ENCODE peak calls at places on chromosomes 6 and 20, in ten cellular contexts. J, I, G, B, D, K, N, W, U and R are unnamed samples.
A peak's percentile ranks its signal among the peaks of the same experiment; 100 is the strongest.

GRCh38 chr6:125953502-125953875 is 3.1 kb upstream of the HINT3 start:
- DNase-seq in J (no peak), I (no peak), G (no peak), B (no peak), D (no peak), K (no peak), N (peak; percentile 74), W (no peak), U (no peak), R (no peak)

GRCh38 chr6:136550330-136551071 is at the start of gene MAP7:
- DNase-seq in J (peak; percentile 95), I (no peak), G (peak; percentile 44), B (no peak), D (peak; percentile 94), K (peak; percentile 70), N (no peak), W (peak; percentile 86), U (peak; percentile 21), R (peak; percentile 34)

GRCh38 chr6:147504848-147505247 is 3.6 kb upstream of the SAMD5 start:
- DNase-seq in J (no peak), I (no peak), G (no peak), B (no peak), D (no peak), K (no peak), N (no peak), W (no peak), U (no peak), R (no peak)

GRCh38 chr6:33428219-33428890 is 8.5 kb downstream of the SYNGAP1 start:
- DNase-seq in J (no peak), I (peak; percentile 35), G (no peak), B (no peak), D (no peak), K (peak; percentile 52), N (peak; percentile 79), W (no peak), U (peak; percentile 34), R (peak; percentile 44)

GRCh38 chr20:31908424-31908823 is 38.0 kb downstream of the TTLL9 start:
- DNase-seq in J (no peak), I (no peak), G (no peak), B (no peak), D (no peak), K (no peak), N (no peak), W (no peak), U (no peak), R (peak; percentile 41)

GRCh38 chr20:35491823-35492222 is 36.4 kb downstream of the CEP250 start:
- DNase-seq in J (no peak), I (no peak), G (no peak), B (no peak), D (no peak), K (no peak), N (no peak), W (no peak), U (no peak), R (no peak)

GRCh38 chr20:12177657-12178293 is 260.1 kb downstream of the BTBD3 start:
- DNase-seq in J (no peak), I (no peak), G (no peak), B (no peak), D (no peak), K (no peak), N (peak; percentile 13), W (no peak), U (no peak), R (peak; percentile 15)

GRCh38 chr6:10733863-10734262 is 11.0 kb downstream of the TMEM14C start:
- DNase-seq in J (no peak), I (no peak), G (no peak), B (no peak), D (no peak), K (no peak), N (no peak), W (no peak), U (no peak), R (no peak)

GRCh38 chr20:56174416-56174815 is 74.1 kb upstream of the MC3R start:
- DNase-seq in J (no peak), I (no peak), G (no peak), B (no peak), D (no peak), K (no peak), N (peak; percentile 18), W (no peak), U (no peak), R (no peak)

GRCh38 chr20:56175884-56176283 is 72.6 kb upstream of the MC3R start:
- DNase-seq in J (no peak), I (no peak), G (no peak), B (no peak), D (no peak), K (no peak), N (no peak), W (no peak), U (no peak), R (no peak)

GRCh38 chr20:56181593-56181992 is 66.9 kb upstream of the MC3R start:
- DNase-seq in J (no peak), I (no peak), G (no peak), B (no peak), D (no peak), K (no peak), N (no peak), W (no peak), U (no peak), R (no peak)

GRCh38 chr20:56179051-56179450 is 69.5 kb upstream of the MC3R start:
- DNase-seq in J (no peak), I (no peak), G (no peak), B (no peak), D (no peak), K (no peak), N (no peak), W (no peak), U (no peak), R (no peak)

DNA sequence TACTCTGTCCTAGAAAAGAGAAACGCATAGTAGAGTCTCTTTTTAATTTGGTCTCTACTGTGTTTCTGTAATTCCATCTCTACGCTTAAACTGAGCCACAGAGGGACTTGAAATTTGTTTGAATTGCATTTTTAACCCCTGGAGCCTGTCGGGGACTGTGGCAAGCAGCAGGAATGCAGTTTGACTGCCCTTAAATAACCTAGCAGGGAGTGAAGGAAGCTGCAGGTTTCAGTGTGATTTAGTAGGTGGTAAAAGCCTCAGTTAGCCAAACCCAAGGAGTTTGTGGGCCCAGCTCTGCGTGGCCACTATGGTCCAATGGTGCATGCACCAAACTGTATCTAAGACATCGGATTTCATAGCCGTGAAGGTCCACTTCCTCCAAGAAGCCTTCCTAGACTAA is 70.3 kb upstream of the MC3R start:
- DNase-seq in J (no peak), I (no peak), G (no peak), B (no peak), D (no peak), K (no peak), N (no peak), W (no peak), U (no peak), R (no peak)
- H3K9me3 ChIP-seq in J (no peaks in the 10 kb centered on the region), I (no peaks in the 10 kb centered on the region), G (no peaks in the 10 kb centered on the region), B (no peaks in the 10 kb centered on the region), D (no peaks in the 10 kb centered on the region), K (no peaks in the 10 kb centered on the region), N (peaks cover 2% of the 10 kb centered on the region), W (no peaks in the 10 kb centered on the region), U (no peaks in the 10 kb centered on the region), R (no peaks in the 10 kb centered on the region)

GRCh38 chr20:3660262-3661059 is 2.7 kb downstream of the GFRA4 start:
- DNase-seq in J (no peak), I (no peak), G (no peak), B (no peak), D (no peak), K (no peak), N (no peak), W (no peak), U (no peak), R (no peak)

GRCh38 chr20:3663031-3663701 is at the start of gene GFRA4:
- DNase-seq in J (no peak), I (no peak), G (no peak), B (no peak), D (no peak), K (no peak), N (no peak), W (no peak), U (no peak), R (no peak)

GRCh38 chr20:3661836-3662665 is 1.1 kb downstream of the GFRA4 start:
- DNase-seq in J (no peak), I (no peak), G (no peak), B (no peak), D (no peak), K (no peak), N (no peak), W (no peak), U (no peak), R (no peak)

GRCh38 chr20:3659492-3660261 is 3.5 kb downstream of the GFRA4 start:
- DNase-seq in J (no peak), I (no peak), G (no peak), B (no peak), D (no peak), K (no peak), N (no peak), W (no peak), U (no peak), R (no peak)

DNA sequence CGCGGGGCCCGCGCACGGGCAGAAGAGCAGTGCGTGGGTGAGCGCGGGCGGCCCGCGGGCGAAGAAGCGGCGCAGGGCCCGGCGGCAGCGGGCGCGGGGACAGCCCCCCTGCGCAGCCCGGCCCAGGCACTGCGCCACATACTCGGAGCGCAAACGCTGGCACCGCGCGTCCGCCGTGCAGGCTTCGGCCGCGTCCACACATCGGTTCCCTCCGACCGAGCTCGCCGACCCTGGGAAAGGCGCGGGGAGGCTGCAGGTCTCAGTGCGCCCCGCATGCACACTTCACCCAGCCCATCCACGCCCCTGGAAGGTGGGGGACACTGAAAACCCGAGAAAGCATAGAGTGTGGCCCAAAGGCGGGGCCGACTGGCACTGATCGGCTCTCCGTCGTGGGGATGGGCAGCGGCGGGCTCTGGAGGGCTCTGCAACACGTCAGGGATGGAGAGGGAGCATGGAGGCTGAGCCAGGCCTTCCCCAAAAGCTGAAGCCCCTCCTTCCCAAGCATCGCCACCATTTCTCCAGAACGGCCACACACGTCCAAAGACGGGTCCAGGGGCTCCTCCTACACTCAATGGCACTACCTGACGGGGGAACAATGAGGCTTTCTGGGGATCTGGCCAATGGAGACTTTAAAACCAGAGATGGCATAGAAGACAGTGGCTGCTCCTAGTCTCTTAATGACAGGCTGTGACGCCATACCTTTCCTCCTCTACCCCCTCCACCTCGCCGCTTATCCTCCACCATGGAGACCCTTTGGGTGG is 2.0 kb downstream of the GFRA4 start:
- DNase-seq in J (no peak), I (no peak), G (no peak), B (no peak), D (no peak), K (no peak), N (no peak), W (no peak), U (no peak), R (no peak)
- H3K27me3 ChIP-seq in J (no peaks in the 10 kb centered on the region), I (peaks cover 8% of the 10 kb centered on the region), G (peaks cover 7% of the 10 kb centered on the region), B (no peaks in the 10 kb centered on the region), D (peaks cover 20% of the 10 kb centered on the region), K (no peaks in the 10 kb centered on the region), N (peaks cover 33% of the 10 kb centered on the region), W (peaks cover 16% of the 10 kb centered on the region), U (peaks cover 52% of the 10 kb centered on the region), R (no peaks in the 10 kb centered on the region)

GRCh38 chr6:129695373-129696027 is 14.5 kb downstream of the ARHGAP18 start:
- DNase-seq in J (no peak), I (no peak), G (no peak), B (no peak), D (no peak), K (no peak), N (peak; percentile 92), W (no peak), U (no peak), R (no peak)
- H3K4me3 ChIP-seq in J (no peak overlapping the region), I (no peak overlapping the region), G (no peak overlapping the region), B (no peak overlapping the region), D (no peak overlapping the region), K (no peak overlapping the region), N (peak overlapping the region; percentile 30), W (no peak overlapping the region), U (no peak overlapping the region), R (no peak overlapping the region)

DNA sequence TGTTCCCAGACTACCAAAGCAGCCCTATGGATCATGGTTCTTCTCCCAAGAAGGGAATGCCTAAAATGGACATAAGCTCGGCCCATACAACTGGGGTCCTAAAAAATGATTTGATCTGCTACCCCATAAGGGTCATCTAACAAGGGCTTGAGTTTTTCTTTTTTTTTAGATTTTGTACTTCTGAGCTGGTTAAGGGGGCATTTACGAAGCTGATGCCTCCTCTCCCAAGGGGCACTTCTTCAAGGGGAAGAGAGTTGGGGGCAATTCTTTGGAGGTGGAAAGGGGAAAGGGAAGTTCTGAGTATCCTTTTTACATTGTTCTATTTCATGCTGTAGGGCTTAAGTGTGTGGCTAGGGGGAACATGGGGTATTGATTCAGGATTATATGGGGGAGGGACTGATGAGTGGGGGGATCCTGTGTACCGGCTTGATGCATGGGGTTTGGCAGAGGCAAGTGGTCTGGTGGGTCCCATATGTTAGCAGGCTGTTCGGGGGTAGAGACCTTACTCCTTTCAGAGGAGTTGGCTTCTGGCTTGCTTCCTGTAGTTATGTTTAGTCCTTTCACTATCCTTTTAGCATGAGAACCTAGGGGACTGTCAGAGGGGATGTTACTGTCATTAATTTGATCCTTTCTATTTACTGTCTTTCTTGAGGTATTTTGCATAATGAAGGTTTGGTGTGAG is 8.1 kb upstream of the ZNFX1 start:
- DNase-seq in J (no peak), I (no peak), G (no peak), B (no peak), D (no peak), K (no peak), N (no peak), W (no peak), U (no peak), R (no peak)
- H3K9me3 ChIP-seq in J (peaks cover 63% of the 10 kb centered on the region), I (peaks cover 51% of the 10 kb centered on the region), G (peaks cover 49% of the 10 kb centered on the region), B (peaks cover 39% of the 10 kb centered on the region), D (no peaks in the 10 kb centered on the region), K (peaks cover 14% of the 10 kb centered on the region), N (no peaks in the 10 kb centered on the region), W (no peaks in the 10 kb centered on the region), U (no peaks in the 10 kb centered on the region), R (no peaks in the 10 kb centered on the region)